ENCODE peak calls at places on chromosome 10, in six cellular contexts. One of them, this sample, is unnamed.

GRCh38 chr10:47340613-47341170 is 7.5 kb upstream of the RBP3 start:
- DNase-seq in T-helper 1 cell: peak
- DNase-seq in neural progenitor cell: peak
- DNase-seq in NCI-H1436: peak
- DNase-seq in pancreas: peak
- DNase-seq in NCI-H774: peak
- DNase-seq in this sample: peak

GRCh38 chr10:89369142-89370105 is 8.4 kb upstream of the IFIT1B start:
- DNase-seq in neural progenitor cell: peak
- DNase-seq in NCI-H774: no peak
- DNase-seq in pancreas: no peak
- DNase-seq in NCI-H1436: no peak
- DNase-seq in T-helper 1 cell: no peak
- DNase-seq in this sample: no peak

GRCh38 chr10:110524864-110525242 is 27.1 kb downstream of the DUSP5 start:
- DNase-seq in T-helper 1 cell: no peak
- DNase-seq in NCI-H774: no peak
- DNase-seq in NCI-H1436: no peak
- DNase-seq in neural progenitor cell: no peak
- DNase-seq in pancreas: no peak
- DNase-seq in this sample: no peak

GRCh38 chr10:112951349-112952281 is 1.6 kb downstream of the TCF7L2 start:
- DNase-seq in NCI-H1436: no peak
- DNase-seq in neural progenitor cell: peak
- DNase-seq in T-helper 1 cell: no peak
- DNase-seq in NCI-H774: no peak
- DNase-seq in pancreas: peak
- DNase-seq in this sample: peak

GRCh38 chr10:124701881-124702656 is 42.1 kb downstream of the FAM53B start:
- DNase-seq in T-helper 1 cell: peak
- DNase-seq in NCI-H1436: no peak
- DNase-seq in NCI-H774: no peak
- DNase-seq in pancreas: no peak
- DNase-seq in neural progenitor cell: no peak
- DNase-seq in this sample: no peak

GRCh38 chr10:118799779-118800178 is 45.0 kb upstream of the CACUL1 start:
- DNase-seq in NCI-H774: no peak
- DNase-seq in T-helper 1 cell: no peak
- DNase-seq in pancreas: no peak
- DNase-seq in NCI-H1436: no peak
- DNase-seq in neural progenitor cell: no peak
- DNase-seq in this sample: no peak

GRCh38 chr10:131760416-131761166 is 140.2 kb upstream of the PPP2R2D start:
- DNase-seq in NCI-H774: no peak
- DNase-seq in T-helper 1 cell: no peak
- DNase-seq in neural progenitor cell: peak
- DNase-seq in pancreas: no peak
- DNase-seq in NCI-H1436: no peak
- DNase-seq in this sample: no peak

GRCh38 chr10:114375082-114375481 is 29.2 kb downstream of the AFAP1L2 start:
- DNase-seq in NCI-H1436: no peak
- DNase-seq in T-helper 1 cell: no peak
- DNase-seq in neural progenitor cell: no peak
- DNase-seq in pancreas: no peak
- DNase-seq in NCI-H774: no peak
- DNase-seq in this sample: no peak

GRCh38 chr10:129971381-129972144 is 7.5 kb upstream of the EBF3 start:
- DNase-seq in neural progenitor cell: peak
- DNase-seq in T-helper 1 cell: peak
- DNase-seq in pancreas: peak
- DNase-seq in NCI-H774: no peak
- DNase-seq in NCI-H1436: peak
- DNase-seq in this sample: no peak

GRCh38 chr10:6878067-6878412 is 298.0 kb upstream of the PRKCQ start:
- DNase-seq in neural progenitor cell: peak
- DNase-seq in pancreas: no peak
- DNase-seq in NCI-H774: no peak
- DNase-seq in NCI-H1436: no peak
- DNase-seq in T-helper 1 cell: no peak
- DNase-seq in this sample: no peak

GRCh38 chr10:21525367-21526183 is at the start of gene SKIDA1:
- DNase-seq in NCI-H774: peak
- DNase-seq in T-helper 1 cell: peak
- DNase-seq in neural progenitor cell: peak
- DNase-seq in NCI-H1436: peak
- DNase-seq in pancreas: peak
- DNase-seq in this sample: peak

GRCh38 chr10:93124580-93125318 is 51.1 kb downstream of the CYP26A1 start:
- DNase-seq in NCI-H774: no peak
- DNase-seq in pancreas: no peak
- DNase-seq in neural progenitor cell: no peak
- DNase-seq in T-helper 1 cell: no peak
- DNase-seq in NCI-H1436: no peak
- DNase-seq in this sample: peak

GRCh38 chr10:59350558-59350957 is 11.8 kb downstream of the FAM13C start:
- DNase-seq in neural progenitor cell: no peak
- DNase-seq in NCI-H1436: no peak
- DNase-seq in T-helper 1 cell: no peak
- DNase-seq in NCI-H774: no peak
- DNase-seq in pancreas: no peak
- DNase-seq in this sample: no peak

GRCh38 chr10:132070724-132071123 is 5.0 kb downstream of the JAKMIP3 start:
- DNase-seq in neural progenitor cell: no peak
- DNase-seq in NCI-H1436: no peak
- DNase-seq in NCI-H774: no peak
- DNase-seq in T-helper 1 cell: no peak
- DNase-seq in pancreas: no peak
- DNase-seq in this sample: no peak

GRCh38 chr10:119714484-119714816 is 11.4 kb upstream of the INPP5F start:
- DNase-seq in pancreas: no peak
- DNase-seq in neural progenitor cell: no peak
- DNase-seq in NCI-H1436: no peak
- DNase-seq in T-helper 1 cell: no peak
- DNase-seq in NCI-H774: no peak
- DNase-seq in this sample: no peak

GRCh38 chr10:79925614-79926013 is 23.3 kb downstream of the SFTPD start:
- DNase-seq in T-helper 1 cell: no peak
- DNase-seq in neural progenitor cell: no peak
- DNase-seq in pancreas: no peak
- DNase-seq in NCI-H1436: no peak
- DNase-seq in NCI-H774: no peak
- DNase-seq in this sample: no peak

GRCh38 chr10:71713135-71714040 is 6.2 kb downstream of the C10orf105 start:
- DNase-seq in neural progenitor cell: no peak
- DNase-seq in pancreas: no peak
- DNase-seq in NCI-H1436: no peak
- DNase-seq in NCI-H774: no peak
- DNase-seq in T-helper 1 cell: no peak
- DNase-seq in this sample: no peak

GRCh38 chr10:29411666-29412335 is 122.9 kb downstream of the LYZL1 start:
- DNase-seq in pancreas: no peak
- DNase-seq in neural progenitor cell: no peak
- DNase-seq in T-helper 1 cell: no peak
- DNase-seq in NCI-H1436: no peak
- DNase-seq in NCI-H774: no peak
- DNase-seq in this sample: no peak

GRCh38 chr10:3551761-3552160 is 233.2 kb downstream of the KLF6 start:
- DNase-seq in NCI-H774: no peak
- DNase-seq in NCI-H1436: no peak
- DNase-seq in pancreas: no peak
- DNase-seq in neural progenitor cell: no peak
- DNase-seq in T-helper 1 cell: no peak
- DNase-seq in this sample: no peak